ENCODE peak calls at places on chromosomes 1 and 21, in eight cellular contexts. E is A673, R is AG09319, K is Calu3, S is SK-N-SH, Z is GM06990, I is foreskin fibroblast, D is mucosa of descending colon. Y is an unnamed sample.

GRCh38 chr1:191327868-191328267 is 830.4 kb upstream of the RGS18 start:
- DNase-seq in E (no peak), R (no peak), K (no peak), S (no peak), Z (no peak), I (no peak), D (no peak), Y (no peak)

GRCh38 chr1:6037338-6037762 is 8.3 kb upstream of the KCNAB2 start:
- DNase-seq in E (peak; percentile 90), R (no peak), K (no peak), S (peak; percentile 57), Z (no peak), I (peak; percentile 39), D (no peak), Y (peak; percentile 49)

GRCh38 chr1:87314101-87314500 is 14.6 kb upstream of the LMO4 start:
- DNase-seq in E (no peak), R (no peak), K (no peak), S (no peak), Z (no peak), I (no peak), D (no peak), Y (no peak)

GRCh38 chr21:46099476-46099875 is 1.6 kb downstream of the COL6A2 start:
- DNase-seq in E (no peak), R (no peak), K (no peak), S (peak; percentile 47), Z (no peak), I (no peak), D (peak; percentile 49), Y (no peak)

GRCh38 chr1:28159243-28159642 is 17.2 kb downstream of the PTAFR start:
- DNase-seq in E (no peak), R (no peak), K (no peak), S (no peak), Z (no peak), I (no peak), D (no peak), Y (no peak)

GRCh38 chr1:219443763-219444162 is 169.1 kb downstream of the ZC3H11B start:
- DNase-seq in E (no peak), R (no peak), K (no peak), S (no peak), Z (no peak), I (no peak), D (no peak), Y (no peak)

GRCh38 chr1:204711103-204711946 is 25.8 kb upstream of the LRRN2 start:
- DNase-seq in E (no peak), R (no peak), K (no peak), S (no peak), Z (no peak), I (no peak), D (no peak), Y (no peak)

GRCh38 chr1:200894712-200895447 is at the start of gene INAVA:
- DNase-seq in E (no peak), R (no peak), K (peak; percentile 87), S (no peak), Z (no peak), I (no peak), D (peak; percentile 86), Y (no peak)

GRCh38 chr1:110035236-110035752 is 870 bp downstream of the STRIP1 start:
- DNase-seq in E (no peak), R (no peak), K (no peak), S (no peak), Z (no peak), I (no peak), D (no peak), Y (no peak)

GRCh38 chr21:14010729-14011128 is 200.0 kb downstream of the LIPI start:
- DNase-seq in E (no peak), R (no peak), K (no peak), S (no peak), Z (no peak), I (no peak), D (no peak), Y (no peak)

GRCh38 chr1:203985676-203986075 is 87.2 kb upstream of the SOX13 start:
- DNase-seq in E (peak; percentile 29), R (no peak), K (no peak), S (no peak), Z (no peak), I (no peak), D (no peak), Y (no peak)

GRCh38 chr1:75484789-75485188 is 126.1 kb downstream of the SLC44A5 start:
- DNase-seq in E (no peak), R (no peak), K (no peak), S (no peak), Z (no peak), I (no peak), D (no peak), Y (no peak)

GRCh38 chr1:48016526-48016925 is 19.3 kb upstream of the TRABD2B start:
- DNase-seq in E (no peak), R (no peak), K (no peak), S (no peak), Z (no peak), I (no peak), D (no peak), Y (no peak)

DNA sequence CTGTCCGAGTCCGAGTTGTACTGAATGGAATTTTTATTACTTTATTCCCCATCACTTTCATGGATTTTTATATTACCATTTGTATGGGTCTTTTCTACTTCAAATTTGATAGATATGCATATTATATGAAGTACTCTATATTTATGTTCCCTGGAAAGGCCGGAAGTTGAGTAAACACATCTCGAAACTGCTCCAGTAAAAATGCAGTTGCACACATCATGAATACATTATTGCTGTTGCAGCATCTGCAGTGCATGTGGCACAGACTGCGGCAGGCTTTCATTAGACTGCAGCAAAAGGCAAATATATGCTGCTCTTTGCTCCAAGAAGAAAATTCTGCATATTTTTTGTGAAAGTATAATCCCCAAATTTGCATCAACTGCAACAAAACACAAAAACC is 48.7 kb upstream of the LRRC7 start:
- DNase-seq in E (no peak), R (no peak), K (no peak), S (no peak), Z (no peak), I (no peak), D (no peak), Y (no peak)
- TF ChIP-seq CTCF in E (no peak), R (no peak), K (no peak), S (no peak), Z (no peak), I (no peak), D (no peak), Y (no peak)

DNA sequence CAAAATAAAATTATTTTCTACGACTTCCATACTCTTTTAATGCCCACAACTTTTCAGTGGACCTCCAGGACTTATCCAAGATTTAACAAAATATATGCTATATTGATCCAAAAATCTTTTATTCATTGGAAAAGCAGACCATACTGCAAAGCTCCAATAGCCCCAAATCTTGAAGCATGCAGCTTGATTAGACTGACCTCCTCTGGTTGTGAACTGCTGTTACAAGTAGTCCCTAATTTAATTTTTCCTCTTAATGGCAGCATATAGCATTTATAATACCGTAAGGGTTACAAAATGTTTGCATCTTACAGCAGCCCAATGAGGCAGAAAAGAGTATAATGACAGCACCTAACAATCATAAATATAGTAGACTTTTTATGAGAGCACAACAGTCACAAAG is 49.8 kb downstream of the TPR start:
- DNase-seq in E (peak; percentile 56), R (no peak), K (no peak), S (no peak), Z (no peak), I (no peak), D (no peak), Y (no peak)
- TF ChIP-seq CTCF in E (peak; percentile 61), R (peak; percentile 34), K (no peak), S (peak; percentile 62), Z (peak; percentile 31), I (peak; percentile 55), D (no peak), Y (peak; percentile 61)

DNA sequence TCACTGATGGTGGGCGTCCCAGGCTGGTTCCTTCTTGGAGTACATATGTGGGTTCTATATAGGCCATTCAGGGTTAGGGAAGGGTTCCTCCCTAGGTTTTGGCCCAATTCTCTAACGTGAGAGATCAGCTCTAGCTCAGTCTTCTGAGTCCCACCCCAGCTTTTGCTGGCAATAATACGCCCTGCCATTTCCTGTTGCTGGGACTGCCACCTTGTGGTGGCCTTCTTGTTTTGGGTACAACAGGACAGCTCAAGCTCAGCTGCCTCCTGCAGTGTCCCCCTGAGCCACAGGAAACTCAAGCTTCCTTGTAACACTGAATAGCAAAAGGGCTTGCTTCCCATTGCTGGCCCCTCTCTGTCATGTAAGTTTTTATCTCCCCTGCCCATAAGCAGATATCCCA is 77.8 kb downstream of the BACH1 start:
- DNase-seq in E (peak; percentile 88), R (no peak), K (peak; percentile 32), S (no peak), Z (peak; percentile 14), I (no peak), D (peak; percentile 74), Y (no peak)
- TF ChIP-seq CTCF in E (peak; percentile 81), R (peak; percentile 17), K (peak; percentile 36), S (peak; percentile 49), Z (peak; percentile 74), I (peak; percentile 16), D (no peak), Y (peak; percentile 29)

GRCh38 chr1:178690496-178690895 is 34.5 kb upstream of the RALGPS2 start:
- DNase-seq in E (no peak), R (no peak), K (no peak), S (no peak), Z (no peak), I (no peak), D (no peak), Y (no peak)

GRCh38 chr1:178689769-178690168 is 35.3 kb upstream of the RALGPS2 start:
- DNase-seq in E (no peak), R (no peak), K (no peak), S (no peak), Z (no peak), I (no peak), D (no peak), Y (no peak)

GRCh38 chr1:178692564-178693327 is 32.3 kb upstream of the RALGPS2 start:
- DNase-seq in E (no peak), R (no peak), K (no peak), S (no peak), Z (no peak), I (no peak), D (no peak), Y (no peak)

GRCh38 chr1:178694923-178695525 is 30.0 kb upstream of the RALGPS2 start:
- DNase-seq in E (no peak), R (no peak), K (no peak), S (no peak), Z (no peak), I (no peak), D (no peak), Y (no peak)

DNA sequence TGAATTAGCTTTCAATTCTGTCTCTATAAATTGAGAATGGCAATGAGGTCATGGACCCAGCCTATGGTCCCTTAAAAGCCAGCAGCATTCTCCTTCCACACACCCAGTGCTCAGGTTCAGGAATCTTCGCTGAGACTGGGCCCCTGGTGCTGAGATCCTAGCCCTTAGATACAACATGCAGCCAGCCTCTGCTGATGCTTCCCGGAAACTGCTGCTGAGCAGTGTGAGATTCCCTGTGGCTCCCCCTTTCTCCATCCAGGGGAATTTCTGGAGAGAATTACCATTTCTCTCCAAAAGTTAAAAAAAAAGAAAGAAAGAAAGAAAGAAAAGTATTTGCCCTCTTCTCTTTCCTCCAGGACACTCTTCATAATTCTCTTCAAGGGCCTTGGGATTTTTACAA is 31.7 kb upstream of the RALGPS2 start:
- DNase-seq in E (no peak), R (no peak), K (no peak), S (no peak), Z (no peak), I (no peak), D (no peak), Y (no peak)
- TF ChIP-seq CTCF in E (no peak), R (no peak), K (no peak), S (no peak), Z (no peak), I (peak; percentile 21), D (no peak), Y (no peak)